ENCODE peak calls at places on chromosomes 16 and 17, in four cellular contexts. One of them, this sample, is unnamed.

GRCh38 chr17:79019631-79020584 is 4.1 kb upstream of the C1QTNF1 start:
- DNase-seq in foreskin fibroblast: peak
- DNase-seq in CD8-positive, alpha-beta T cell: peak
- DNase-seq in AG10803: peak
- DNase-seq in this sample: no peak

GRCh38 chr17:15928286-15928785 is 16.6 kb upstream of the ADORA2B start:
- DNase-seq in foreskin fibroblast: no peak
- DNase-seq in CD8-positive, alpha-beta T cell: no peak
- DNase-seq in AG10803: no peak
- DNase-seq in this sample: no peak

GRCh38 chr16:85316944-85317343 is 204.7 kb upstream of the CIBAR2 start:
- DNase-seq in foreskin fibroblast: no peak
- DNase-seq in CD8-positive, alpha-beta T cell: no peak
- DNase-seq in AG10803: no peak
- DNase-seq in this sample: no peak

GRCh38 chr17:42530952-42531454 is 5.0 kb upstream of the NAGLU start:
- DNase-seq in foreskin fibroblast: no peak
- DNase-seq in CD8-positive, alpha-beta T cell: no peak
- DNase-seq in AG10803: no peak
- DNase-seq in this sample: no peak

GRCh38 chr16:31477220-31478216 is 5.4 kb upstream of the SLC5A2 start:
- DNase-seq in foreskin fibroblast: no peak
- DNase-seq in CD8-positive, alpha-beta T cell: peak
- DNase-seq in AG10803: no peak
- DNase-seq in this sample: no peak

GRCh38 chr16:81457326-81458133 is 12.9 kb downstream of the CMIP start:
- DNase-seq in foreskin fibroblast: peak
- DNase-seq in CD8-positive, alpha-beta T cell: no peak
- DNase-seq in AG10803: peak
- DNase-seq in this sample: peak

GRCh38 chr16:82633964-82634600 is 7.3 kb downstream of the CDH13 start:
- DNase-seq in foreskin fibroblast: no peak
- DNase-seq in CD8-positive, alpha-beta T cell: no peak
- DNase-seq in AG10803: peak
- DNase-seq in this sample: no peak

GRCh38 chr16:73365010-73365409 is 317.1 kb upstream of the ZFHX3 start:
- DNase-seq in foreskin fibroblast: no peak
- DNase-seq in CD8-positive, alpha-beta T cell: no peak
- DNase-seq in AG10803: no peak
- DNase-seq in this sample: no peak

GRCh38 chr16:57486858-57487834 is 853 bp upstream of the DOK4 start:
- DNase-seq in foreskin fibroblast: no peak
- DNase-seq in CD8-positive, alpha-beta T cell: no peak
- DNase-seq in AG10803: no peak
- DNase-seq in this sample: no peak

GRCh38 chr17:74150428-74151025 is 53.0 kb upstream of the RPL38 start:
- DNase-seq in foreskin fibroblast: no peak
- DNase-seq in CD8-positive, alpha-beta T cell: no peak
- DNase-seq in AG10803: no peak
- DNase-seq in this sample: no peak

GRCh38 chr17:55654821-55655220 is 67.8 kb downstream of the TMEM100 start:
- DNase-seq in foreskin fibroblast: no peak
- DNase-seq in CD8-positive, alpha-beta T cell: no peak
- DNase-seq in AG10803: no peak
- DNase-seq in this sample: no peak

GRCh38 chr17:76498886-76499667 is 2.1 kb downstream of the RHBDF2 start:
- DNase-seq in foreskin fibroblast: no peak
- DNase-seq in CD8-positive, alpha-beta T cell: no peak
- DNase-seq in AG10803: no peak
- DNase-seq in this sample: no peak

GRCh38 chr17:35373984-35374765 is 754 bp upstream of the SLFN11 start:
- DNase-seq in foreskin fibroblast: peak
- DNase-seq in CD8-positive, alpha-beta T cell: peak
- DNase-seq in AG10803: peak
- DNase-seq in this sample: no peak

GRCh38 chr17:42040818-42041217 is 9.6 kb downstream of the C17orf113 start:
- DNase-seq in foreskin fibroblast: no peak
- DNase-seq in CD8-positive, alpha-beta T cell: no peak
- DNase-seq in AG10803: no peak
- DNase-seq in this sample: no peak

GRCh38 chr17:5437721-5438317 is 1.1 kb downstream of the C1QBP start:
- DNase-seq in foreskin fibroblast: peak
- DNase-seq in CD8-positive, alpha-beta T cell: no peak
- DNase-seq in AG10803: peak
- DNase-seq in this sample: no peak

GRCh38 chr17:73758245-73758644 is 114.0 kb upstream of the SDK2 start:
- DNase-seq in foreskin fibroblast: no peak
- DNase-seq in CD8-positive, alpha-beta T cell: no peak
- DNase-seq in AG10803: no peak
- DNase-seq in this sample: no peak

GRCh38 chr16:27430512-27430911 is 28.5 kb downstream of the IL21R start:
- DNase-seq in foreskin fibroblast: no peak
- DNase-seq in CD8-positive, alpha-beta T cell: no peak
- DNase-seq in AG10803: no peak
- DNase-seq in this sample: no peak

GRCh38 chr16:1363501-1364041 is 11.8 kb downstream of the GNPTG start:
- DNase-seq in foreskin fibroblast: peak
- DNase-seq in CD8-positive, alpha-beta T cell: peak
- DNase-seq in AG10803: peak
- DNase-seq in this sample: no peak

GRCh38 chr16:9033125-9033830 is 58.2 kb upstream of the HAPSTR1 start:
- DNase-seq in foreskin fibroblast: no peak
- DNase-seq in CD8-positive, alpha-beta T cell: no peak
- DNase-seq in AG10803: peak
- DNase-seq in this sample: no peak

GRCh38 chr16:2911580-2912329 is at the start of gene FLYWCH1:
- DNase-seq in foreskin fibroblast: peak
- DNase-seq in CD8-positive, alpha-beta T cell: peak
- DNase-seq in AG10803: peak
- DNase-seq in this sample: peak

GRCh38 chr16:28261916-28262315 is 30.4 kb upstream of the SBK1 start:
- DNase-seq in foreskin fibroblast: no peak
- DNase-seq in CD8-positive, alpha-beta T cell: no peak
- DNase-seq in AG10803: no peak
- DNase-seq in this sample: no peak

GRCh38 chr16:49634235-49635008 is 221.5 kb downstream of the ZNF423 start:
- DNase-seq in foreskin fibroblast: no peak
- DNase-seq in CD8-positive, alpha-beta T cell: no peak
- DNase-seq in AG10803: no peak
- DNase-seq in this sample: no peak

GRCh38 chr17:43344700-43345099 is 54.1 kb upstream of the ARL4D start:
- DNase-seq in foreskin fibroblast: no peak
- DNase-seq in CD8-positive, alpha-beta T cell: no peak
- DNase-seq in AG10803: no peak
- DNase-seq in this sample: no peak

GRCh38 chr17:78525511-78526160 is 51.6 kb downstream of the DNAH17 start:
- DNase-seq in foreskin fibroblast: no peak
- DNase-seq in CD8-positive, alpha-beta T cell: no peak
- DNase-seq in AG10803: no peak
- DNase-seq in this sample: no peak

GRCh38 chr16:50303041-50303604 is 36.8 kb downstream of the ADCY7 start:
- DNase-seq in foreskin fibroblast: no peak
- DNase-seq in CD8-positive, alpha-beta T cell: no peak
- DNase-seq in AG10803: peak
- DNase-seq in this sample: no peak

GRCh38 chr17:65456368-65457151 is 104.9 kb downstream of the AXIN2 start:
- DNase-seq in foreskin fibroblast: no peak
- DNase-seq in CD8-positive, alpha-beta T cell: no peak
- DNase-seq in AG10803: no peak
- DNase-seq in this sample: no peak

GRCh38 chr17:1752425-1752941 is 9.4 kb upstream of the SERPINF1 start:
- DNase-seq in foreskin fibroblast: no peak
- DNase-seq in CD8-positive, alpha-beta T cell: no peak
- DNase-seq in AG10803: no peak
- DNase-seq in this sample: peak

GRCh38 chr17:40813804-40814203 is 8.6 kb downstream of the KRT10 start:
- DNase-seq in foreskin fibroblast: no peak
- DNase-seq in CD8-positive, alpha-beta T cell: no peak
- DNase-seq in AG10803: no peak
- DNase-seq in this sample: no peak

GRCh38 chr17:59378621-59379194 is 47.3 kb downstream of the YPEL2 start:
- DNase-seq in foreskin fibroblast: peak
- DNase-seq in CD8-positive, alpha-beta T cell: no peak
- DNase-seq in AG10803: peak
- DNase-seq in this sample: no peak

GRCh38 chr17:1573932-1574696 is 11.5 kb upstream of the PITPNA start:
- DNase-seq in foreskin fibroblast: peak
- DNase-seq in CD8-positive, alpha-beta T cell: peak
- DNase-seq in AG10803: peak
- DNase-seq in this sample: peak

GRCh38 chr16:56689171-56689570 is 6.9 kb downstream of the MT1X start:
- DNase-seq in foreskin fibroblast: no peak
- DNase-seq in CD8-positive, alpha-beta T cell: no peak
- DNase-seq in AG10803: no peak
- DNase-seq in this sample: no peak

GRCh38 chr16:75305364-75306101 is 54.1 kb upstream of the BCAR1 start:
- DNase-seq in foreskin fibroblast: peak
- DNase-seq in CD8-positive, alpha-beta T cell: peak
- DNase-seq in AG10803: peak
- DNase-seq in this sample: no peak

GRCh38 chr17:79033741-79034501 is 10.0 kb downstream of the C1QTNF1 start:
- DNase-seq in foreskin fibroblast: no peak
- DNase-seq in CD8-positive, alpha-beta T cell: no peak
- DNase-seq in AG10803: no peak
- DNase-seq in this sample: no peak

GRCh38 chr17:17780941-17781590 is 55.7 kb downstream of the SREBF1 start:
- DNase-seq in foreskin fibroblast: no peak
- DNase-seq in CD8-positive, alpha-beta T cell: no peak
- DNase-seq in AG10803: no peak
- DNase-seq in this sample: no peak

DNA sequence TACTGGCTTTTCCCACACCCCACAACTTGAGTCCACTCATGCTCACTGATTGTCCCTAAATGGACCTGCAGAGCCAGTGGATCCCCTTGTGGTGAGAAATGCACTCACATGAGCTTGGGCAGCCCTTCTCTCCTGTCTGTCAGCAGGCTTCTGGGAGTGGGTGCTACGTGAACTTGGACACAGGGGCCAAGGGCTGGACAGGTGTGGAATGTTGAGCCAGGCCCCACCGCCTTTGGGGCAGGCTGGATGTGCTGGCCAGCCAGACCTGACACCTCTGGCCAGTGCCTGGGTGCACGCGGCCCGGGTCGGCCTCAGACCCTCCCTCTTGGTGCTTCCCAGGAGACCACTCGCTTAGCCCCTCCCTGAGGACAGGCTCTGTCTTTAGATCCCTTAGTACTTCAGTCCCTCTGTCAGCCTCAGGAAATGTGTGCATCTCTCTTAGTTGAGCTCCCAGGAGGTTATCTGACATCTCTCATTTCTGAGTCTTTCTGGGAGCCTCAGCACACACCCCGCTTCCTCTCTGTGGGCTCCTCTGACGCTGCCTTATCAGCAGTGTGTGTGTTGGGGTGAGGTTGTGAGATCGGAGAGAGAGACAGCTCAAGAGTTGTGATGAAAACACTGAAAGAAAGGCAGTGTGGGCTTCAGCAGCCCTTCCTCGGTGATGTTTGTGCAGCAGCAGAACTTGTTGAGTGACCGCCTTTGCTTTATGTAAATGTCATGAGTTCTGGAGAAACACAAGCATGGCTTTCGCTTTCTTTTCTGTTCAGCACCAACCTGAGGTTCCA is 117.0 kb downstream of the RAB11FIP4 start:
- DNase-seq in foreskin fibroblast: no peak
- DNase-seq in CD8-positive, alpha-beta T cell: peak
- DNase-seq in AG10803: no peak
- DNase-seq in this sample: no peak
- TF ChIP-seq CTCF in foreskin fibroblast: no peak
- TF ChIP-seq CTCF in CD8-positive, alpha-beta T cell: peak
- TF ChIP-seq CTCF in AG10803: peak
- TF ChIP-seq CTCF in this sample: peak

GRCh38 chr17:67517335-67517734 is 140.3 kb downstream of the PITPNC1 start:
- DNase-seq in foreskin fibroblast: no peak
- DNase-seq in CD8-positive, alpha-beta T cell: no peak
- DNase-seq in AG10803: no peak
- DNase-seq in this sample: no peak
- TF ChIP-seq CTCF in foreskin fibroblast: no peak
- TF ChIP-seq CTCF in CD8-positive, alpha-beta T cell: no peak
- TF ChIP-seq CTCF in AG10803: no peak
- TF ChIP-seq CTCF in this sample: no peak

GRCh38 chr17:61695779-61696337 is 104.8 kb upstream of the NACA2 start:
- DNase-seq in foreskin fibroblast: no peak
- DNase-seq in CD8-positive, alpha-beta T cell: no peak
- DNase-seq in AG10803: no peak
- DNase-seq in this sample: no peak

GRCh38 chr17:61699032-61699431 is 108.0 kb upstream of the NACA2 start:
- DNase-seq in foreskin fibroblast: no peak
- DNase-seq in CD8-positive, alpha-beta T cell: no peak
- DNase-seq in AG10803: no peak
- DNase-seq in this sample: no peak

GRCh38 chr17:61698244-61698643 is 107.2 kb upstream of the NACA2 start:
- DNase-seq in foreskin fibroblast: no peak
- DNase-seq in CD8-positive, alpha-beta T cell: no peak
- DNase-seq in AG10803: no peak
- DNase-seq in this sample: no peak

GRCh38 chr17:61689610-61690180 is 98.7 kb upstream of the NACA2 start:
- DNase-seq in foreskin fibroblast: peak
- DNase-seq in CD8-positive, alpha-beta T cell: no peak
- DNase-seq in AG10803: peak
- DNase-seq in this sample: no peak

GRCh38 chr17:61694095-61694494 is 103.1 kb upstream of the NACA2 start:
- DNase-seq in foreskin fibroblast: no peak
- DNase-seq in CD8-positive, alpha-beta T cell: no peak
- DNase-seq in AG10803: no peak
- DNase-seq in this sample: no peak
- TF ChIP-seq CTCF in foreskin fibroblast: no peak
- TF ChIP-seq CTCF in CD8-positive, alpha-beta T cell: no peak
- TF ChIP-seq CTCF in AG10803: no peak
- TF ChIP-seq CTCF in this sample: no peak

GRCh38 chr16:68844211-68844564 is 857 bp downstream of the TANGO6 start:
- DNase-seq in foreskin fibroblast: no peak
- DNase-seq in CD8-positive, alpha-beta T cell: no peak
- DNase-seq in AG10803: no peak
- DNase-seq in this sample: no peak

GRCh38 chr16:68839831-68840230 is 3.5 kb upstream of the TANGO6 start:
- DNase-seq in foreskin fibroblast: no peak
- DNase-seq in CD8-positive, alpha-beta T cell: no peak
- DNase-seq in AG10803: peak
- DNase-seq in this sample: no peak

GRCh38 chr16:68848786-68849185 is 5.5 kb downstream of the TANGO6 start:
- DNase-seq in foreskin fibroblast: no peak
- DNase-seq in CD8-positive, alpha-beta T cell: no peak
- DNase-seq in AG10803: no peak
- DNase-seq in this sample: no peak

GRCh38 chr16:68843482-68844210 is at the start of gene TANGO6:
- DNase-seq in foreskin fibroblast: peak
- DNase-seq in CD8-positive, alpha-beta T cell: peak
- DNase-seq in AG10803: peak
- DNase-seq in this sample: peak
- TF ChIP-seq CTCF in foreskin fibroblast: peak
- TF ChIP-seq CTCF in CD8-positive, alpha-beta T cell: no peak
- TF ChIP-seq CTCF in AG10803: peak
- TF ChIP-seq CTCF in this sample: no peak